ENCODE peak calls at places on chromosomes 3 and 15, in ten cellular contexts. F, P, L, W, R, C, E, T, Z and K are unnamed samples.

GRCh38 chr15:99212401-99212800 is 37.0 kb downstream of the TTC23 start:
- DNase-seq in F (no peak), P (peak; percentile 66), L (peak; percentile 9), W (no peak), R (no peak), C (no peak), E (peak; percentile 19), T (peak; percentile 35), Z (no peak), K (peak; percentile 28)

GRCh38 chr3:119937229-119937628 is 155.3 kb downstream of the NR1I2 start:
- DNase-seq in F (no peak), P (no peak), L (peak; percentile 1), W (peak; percentile 5), R (no peak), C (no peak), E (no peak), T (no peak), Z (no peak), K (no peak)

GRCh38 chr3:160739079-160739478 is 17.0 kb upstream of the PPM1L start:
- DNase-seq in F (peak; percentile 3), P (peak; percentile 71), L (peak; percentile 2), W (no peak), R (no peak), C (no peak), E (no peak), T (peak; percentile 5), Z (peak; percentile 85), K (peak; percentile 10)

GRCh38 chr3:99439892-99440291 is 198.5 kb upstream of the COL8A1 start:
- DNase-seq in F (peak; percentile 12), P (no peak), L (peak; percentile 54), W (no peak), R (no peak), C (no peak), E (no peak), T (peak; percentile 39), Z (no peak), K (peak; percentile 12)

GRCh38 chr3:196617256-196617655 is 22.2 kb upstream of the NRROS start:
- DNase-seq in F (no peak), P (no peak), L (no peak), W (no peak), R (no peak), C (no peak), E (no peak), T (no peak), Z (no peak), K (no peak)

GRCh38 chr3:17645074-17645698 is 97.2 kb downstream of the TBC1D5 start:
- DNase-seq in F (peak; percentile 82), P (peak; percentile 66), L (peak; percentile 76), W (peak; percentile 55), R (no peak), C (no peak), E (peak; percentile 83), T (peak; percentile 86), Z (no peak), K (peak; percentile 65)

GRCh38 chr3:141412936-141413354 is 44.6 kb downstream of the ZBTB38 start:
- DNase-seq in F (peak; percentile 97), P (no peak), L (peak; percentile 94), W (peak; percentile 64), R (peak; percentile 77), C (peak; percentile 93), E (peak; percentile 94), T (peak; percentile 82), Z (peak; percentile 97), K (peak; percentile 81)

GRCh38 chr3:102512734-102513518 is 78.1 kb downstream of the ZPLD1 start:
- DNase-seq in F (no peak), P (no peak), L (no peak), W (peak; percentile 27), R (no peak), C (no peak), E (peak; percentile 21), T (peak; percentile 3), Z (no peak), K (no peak)

GRCh38 chr15:90402230-90402629 is 14.2 kb downstream of the IQGAP1 start:
- DNase-seq in F (peak; percentile 90), P (peak; percentile 64), L (peak; percentile 93), W (peak; percentile 80), R (no peak), C (no peak), E (peak; percentile 87), T (peak; percentile 88), Z (peak; percentile 90), K (peak; percentile 91)

GRCh38 chr3:181075098-181075497 is 85.6 kb upstream of the DNAJC19 start:
- DNase-seq in F (no peak), P (no peak), L (no peak), W (no peak), R (no peak), C (no peak), E (no peak), T (no peak), Z (no peak), K (no peak)

GRCh38 chr3:52873433-52874159 is 23.8 kb downstream of the STIMATE start:
- DNase-seq in F (peak; percentile 88), P (peak; percentile 5), L (peak; percentile 50), W (peak; percentile 14), R (no peak), C (no peak), E (peak; percentile 66), T (peak; percentile 79), Z (no peak), K (no peak)

GRCh38 chr3:127660621-127661253 is 12.0 kb upstream of the ABTB1 start:
- DNase-seq in F (no peak), P (no peak), L (no peak), W (no peak), R (no peak), C (no peak), E (no peak), T (no peak), Z (peak; percentile 56), K (no peak)

GRCh38 chr3:81723732-81724313 is 37.6 kb downstream of the GBE1 start:
- DNase-seq in F (peak; percentile 60), P (peak; percentile 68), L (peak; percentile 25), W (no peak), R (no peak), C (no peak), E (peak; percentile 48), T (peak; percentile 66), Z (no peak), K (no peak)

GRCh38 chr3:45947361-45947760 is 4.1 kb downstream of the CXCR6 start:
- DNase-seq in F (no peak), P (no peak), L (peak; percentile 57), W (no peak), R (no peak), C (no peak), E (no peak), T (no peak), Z (no peak), K (no peak)

GRCh38 chr15:31265090-31265870 is 61.4 kb upstream of the KLF13 start:
- DNase-seq in F (no peak), P (no peak), L (no peak), W (no peak), R (peak; percentile 79), C (peak; percentile 31), E (no peak), T (no peak), Z (peak; percentile 81), K (no peak)

GRCh38 chr3:180947761-180948390 is 35.4 kb downstream of the FXR1 start:
- DNase-seq in F (peak; percentile 8), P (no peak), L (no peak), W (no peak), R (no peak), C (no peak), E (peak; percentile 22), T (no peak), Z (no peak), K (no peak)

GRCh38 chr3:128994581-128995161 is 795 bp upstream of the CFAP92 start:
- DNase-seq in F (no peak), P (no peak), L (no peak), W (no peak), R (no peak), C (no peak), E (no peak), T (no peak), Z (no peak), K (no peak)

GRCh38 chr3:172104471-172105072 is 65.2 kb downstream of the FNDC3B start:
- DNase-seq in F (peak; percentile 37), P (peak; percentile 31), L (no peak), W (peak; percentile 54), R (no peak), C (no peak), E (no peak), T (peak; percentile 57), Z (no peak), K (no peak)
- TF ChIP-seq CTCF in F (no peak), P (no peak), L (no peak), W (no peak), R (no peak), C (no peak), E (no peak), T (no peak), Z (no peak), K (no peak)

GRCh38 chr3:11637901-11638668 is 5.6 kb downstream of the VGLL4 start:
- DNase-seq in F (peak; percentile 81), P (no peak), L (peak; percentile 98), W (peak; percentile 36), R (no peak), C (no peak), E (peak; percentile 59), T (peak; percentile 68), Z (no peak), K (peak; percentile 76)
- H3K4me3 ChIP-seq in F (peak overlapping the region; percentile 44), P (peak overlapping the region; percentile 42), L (peak overlapping the region; percentile 47), W (peak overlapping the region; percentile 7), R (no peak overlapping the region), C (peak overlapping the region; percentile 11), E (peak overlapping the region; percentile 27), T (peak overlapping the region; percentile 48), Z (no peak overlapping the region), K (peak overlapping the region; percentile 38)

GRCh38 chr3:133137042-133137393 is 98.8 kb downstream of the TMEM108 start:
- DNase-seq in F (no peak), P (no peak), L (no peak), W (no peak), R (no peak), C (no peak), E (no peak), T (no peak), Z (no peak), K (no peak)
- TF ChIP-seq CTCF in F (no peak), P (no peak), L (no peak), W (no peak), R (no peak), C (no peak), E (no peak), T (no peak), Z (no peak), K (no peak)

GRCh38 chr3:194306109-194306686 is 44.9 kb downstream of the CPN2 start:
- DNase-seq in F (no peak), P (no peak), L (no peak), W (no peak), R (no peak), C (no peak), E (no peak), T (no peak), Z (no peak), K (no peak)
- H3K4me3 ChIP-seq in F (no peak overlapping the region), P (no peak overlapping the region), L (no peak overlapping the region), W (no peak overlapping the region), R (no peak overlapping the region), C (no peak overlapping the region), E (no peak overlapping the region), T (no peak overlapping the region), Z (no peak overlapping the region), K (no peak overlapping the region)

DNA sequence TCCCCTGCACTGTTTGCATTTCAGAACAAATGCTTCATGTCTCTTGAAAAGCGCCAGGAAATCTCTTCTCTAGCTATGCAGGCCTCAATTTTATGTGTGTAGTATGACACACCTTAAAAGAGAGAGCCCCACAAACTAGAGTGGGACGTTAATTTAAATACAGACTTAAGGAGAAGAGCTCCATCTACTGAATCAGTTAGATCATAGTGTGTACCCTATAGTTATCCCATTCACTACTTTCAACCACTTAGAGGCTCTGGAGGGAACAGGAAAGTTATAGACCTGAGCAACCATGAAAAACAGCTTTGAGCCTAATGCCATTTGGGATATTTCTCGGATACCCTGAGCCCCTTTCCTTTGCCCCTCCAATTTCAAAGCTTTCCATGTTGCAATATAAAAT is 153.7 kb downstream of the TIGIT start:
- DNase-seq in F (no peak), P (no peak), L (no peak), W (peak; percentile 57), R (no peak), C (no peak), E (peak; percentile 11), T (no peak), Z (no peak), K (no peak)
- TF ChIP-seq CTCF in F (no peak), P (no peak), L (peak; percentile 29), W (no peak), R (no peak), C (no peak), E (no peak), T (no peak), Z (no peak), K (no peak)